ENCODE peak calls at places on chromosomes 12 and 14, in ten cellular contexts. F is HCT116, Q is body of pancreas, Z is stomach, D is esophagus squamous epithelium, Y is transverse colon, T is prostate gland, N is Peyer's patch, R is IMR-90, M is ovary. J is an unnamed sample. For H3K27me3, the result is how much of the 10 kb centered on the place peaks cover.

GRCh38 chr12:94618995-94619695 is 31.2 kb downstream of the TMCC3 start:
- DNase-seq in F (peak), Q (no peak), Z (no peak), D (no peak), Y (no peak), T (no peak), N (no peak), R (peak), M (no peak), J (no peak)

GRCh38 chr12:100187857-100188519 is 12.6 kb upstream of the ACTR6 start:
- DNase-seq in F (no peak), Q (no peak), Z (no peak), D (no peak), Y (no peak), T (no peak), N (no peak), R (no peak), M (no peak), J (no peak)

GRCh38 chr14:54364555-54365415 is 32.0 kb upstream of the CDKN3 start:
- DNase-seq in F (no peak), Q (no peak), Z (no peak), D (no peak), Y (no peak), T (peak), N (no peak), R (peak), M (no peak), J (peak)

GRCh38 chr14:86802726-86803125 is 1190.3 kb downstream of the GALC start:
- DNase-seq in F (no peak), Q (no peak), Z (no peak), D (no peak), Y (no peak), T (no peak), N (no peak), R (no peak), M (no peak), J (no peak)

GRCh38 chr12:6824085-6824800 is 2.6 kb downstream of the GPR162 start:
- DNase-seq in F (no peak), Q (no peak), Z (no peak), D (no peak), Y (no peak), T (no peak), N (no peak), R (no peak), M (no peak), J (no peak)

GRCh38 chr14:75022655-75023054 is 19.9 kb downstream of the EIF2B2 start:
- DNase-seq in F (no peak), Q (no peak), Z (no peak), D (no peak), Y (no peak), T (no peak), N (no peak), R (no peak), M (no peak), J (no peak)

GRCh38 chr12:125220404-125221273 is 155.4 kb downstream of the AACS start:
- DNase-seq in F (no peak), Q (peak), Z (peak), D (no peak), Y (no peak), T (no peak), N (no peak), R (no peak), M (no peak), J (no peak)

GRCh38 chr14:34496679-34497513 is 34.9 kb upstream of the SPTSSA start:
- DNase-seq in F (peak), Q (peak), Z (peak), D (peak), Y (peak), T (peak), N (peak), R (peak), M (peak), J (peak)

GRCh38 chr12:93229494-93230310 is 148.0 kb upstream of the NUDT4 start:
- DNase-seq in F (peak), Q (no peak), Z (no peak), D (no peak), Y (no peak), T (no peak), N (no peak), R (peak), M (no peak), J (no peak)

GRCh38 chr12:132522586-132523380 is 32.8 kb downstream of the FBRSL1 start:
- DNase-seq in F (no peak), Q (no peak), Z (no peak), D (no peak), Y (no peak), T (no peak), N (no peak), R (no peak), M (no peak), J (no peak)

GRCh38 chr14:99706121-99706900 is 22.2 kb downstream of the CYP46A1 start:
- DNase-seq in F (no peak), Q (no peak), Z (no peak), D (no peak), Y (no peak), T (no peak), N (no peak), R (no peak), M (no peak), J (no peak)

GRCh38 chr14:29529418-29529817 is 398.2 kb downstream of the PRKD1 start:
- DNase-seq in F (no peak), Q (no peak), Z (no peak), D (no peak), Y (no peak), T (no peak), N (no peak), R (peak), M (no peak), J (no peak)

GRCh38 chr12:13347241-13348043 is 150.9 kb downstream of the EMP1 start:
- DNase-seq in F (peak), Q (no peak), Z (no peak), D (no peak), Y (no peak), T (no peak), N (no peak), R (peak), M (no peak), J (no peak)

GRCh38 chr14:99598774-99599173 is 5.2 kb downstream of the CCDC85C start:
- DNase-seq in F (no peak), Q (no peak), Z (no peak), D (no peak), Y (no peak), T (no peak), N (no peak), R (no peak), M (no peak), J (no peak)

GRCh38 chr14:95045255-95045701 is 112.1 kb downstream of the DICER1 start:
- DNase-seq in F (no peak), Q (peak), Z (peak), D (no peak), Y (no peak), T (no peak), N (no peak), R (no peak), M (no peak), J (no peak)

GRCh38 chr14:20372796-20373195 is 29.4 kb downstream of the PARP2 start:
- DNase-seq in F (no peak), Q (no peak), Z (no peak), D (no peak), Y (no peak), T (no peak), N (no peak), R (no peak), M (no peak), J (no peak)

GRCh38 chr14:68815288-68816182 is 22.7 kb upstream of the ZFP36L1 start:
- DNase-seq in F (no peak), Q (peak), Z (no peak), D (no peak), Y (no peak), T (no peak), N (no peak), R (no peak), M (no peak), J (no peak)

GRCh38 chr14:105197274-105197673 is 16.2 kb upstream of the NUDT14 start:
- DNase-seq in F (no peak), Q (no peak), Z (no peak), D (no peak), Y (no peak), T (no peak), N (no peak), R (peak), M (no peak), J (no peak)

DNA sequence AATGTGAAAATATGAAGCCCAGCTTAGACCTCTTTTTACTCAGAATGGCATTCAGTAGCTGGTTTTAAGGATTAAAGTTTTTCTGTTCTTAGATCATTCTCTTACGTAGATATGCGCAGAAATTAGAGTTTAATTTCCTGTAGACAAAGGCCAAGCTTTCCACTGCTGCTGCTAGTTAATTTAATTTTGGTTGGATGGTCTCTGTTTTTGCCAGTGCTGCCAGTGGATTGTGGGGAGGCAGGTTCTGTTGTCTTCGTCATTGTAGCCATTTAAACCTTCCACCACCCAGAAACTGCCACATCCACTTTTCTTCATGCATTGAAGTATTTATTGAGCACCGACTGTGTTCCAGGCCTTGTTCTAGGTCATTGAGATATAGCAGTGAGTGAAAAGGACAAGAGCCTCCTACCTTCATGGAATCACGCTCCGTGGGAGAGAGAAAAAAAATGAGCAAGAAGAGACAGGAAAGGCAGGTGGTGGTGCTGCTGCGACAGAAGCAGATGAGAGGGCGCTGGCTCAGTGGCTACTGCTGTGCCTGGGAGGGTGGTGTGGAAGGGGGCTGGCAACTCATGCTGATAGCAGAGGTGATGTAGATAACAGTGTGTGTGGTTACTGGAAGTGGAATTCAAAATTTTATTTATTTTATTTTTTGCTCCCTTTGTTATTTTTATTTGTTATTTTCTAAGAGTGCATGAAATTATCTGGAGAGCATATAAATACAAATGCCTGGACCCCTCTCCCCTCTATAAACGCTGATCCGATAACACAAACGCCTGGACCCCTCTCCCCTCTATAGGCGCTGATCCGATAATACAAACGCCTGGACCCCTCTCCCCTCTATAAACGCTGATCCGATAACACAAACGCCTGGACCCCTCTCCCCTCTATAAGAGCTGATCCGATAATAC is 33.3 kb downstream of the DYNC1H1 start:
- DNase-seq in F (no peak), Q (no peak), Z (no peak), D (no peak), Y (no peak), T (no peak), N (no peak), R (no peak), M (no peak), J (no peak)
- TF ChIP-seq POLR2A in F (no peak), Q (no peak), Z (no peak), D (no peak), Y (no peak), T (no peak), N (no peak), R (no peak), M (no peak), J (no peak)

GRCh38 chr12:120495723-120496352 is at the start of gene DYNLL1:
- DNase-seq in F (peak), Q (peak), Z (peak), D (peak), Y (peak), T (peak), N (peak), R (peak), M (peak), J (peak)
- TF ChIP-seq CTCF in F (no peak), Q (no peak), Z (no peak), D (no peak), Y (no peak), T (no peak), N (no peak), R (no peak), M (no peak), J (no peak)

GRCh38 chr12:114481200-114481535 is 75.2 kb upstream of the TBX5 start:
- DNase-seq in F (no peak), Q (no peak), Z (no peak), D (no peak), Y (no peak), T (no peak), N (no peak), R (no peak), M (no peak), J (no peak)

GRCh38 chr12:114479831-114480230 is 73.9 kb upstream of the TBX5 start:
- DNase-seq in F (no peak), Q (no peak), Z (no peak), D (no peak), Y (no peak), T (no peak), N (no peak), R (no peak), M (no peak), J (no peak)

GRCh38 chr12:114483996-114484395 is 78.1 kb upstream of the TBX5 start:
- DNase-seq in F (no peak), Q (no peak), Z (no peak), D (no peak), Y (no peak), T (no peak), N (no peak), R (no peak), M (no peak), J (no peak)

GRCh38 chr12:114478891-114479290 is 72.9 kb upstream of the TBX5 start:
- DNase-seq in F (no peak), Q (no peak), Z (no peak), D (no peak), Y (no peak), T (no peak), N (no peak), R (no peak), M (no peak), J (no peak)

GRCh38 chr12:114480309-114481199 is 74.6 kb upstream of the TBX5 start:
- DNase-seq in F (no peak), Q (no peak), Z (no peak), D (no peak), Y (no peak), T (no peak), N (no peak), R (peak), M (no peak), J (no peak)
- H3K27me3 ChIP-seq in F (half or more), Q (under half), Z (half or more), D (under half), Y (half or more), T (under half), N (under half), R (under half), M (under half), J (under half)

DNA sequence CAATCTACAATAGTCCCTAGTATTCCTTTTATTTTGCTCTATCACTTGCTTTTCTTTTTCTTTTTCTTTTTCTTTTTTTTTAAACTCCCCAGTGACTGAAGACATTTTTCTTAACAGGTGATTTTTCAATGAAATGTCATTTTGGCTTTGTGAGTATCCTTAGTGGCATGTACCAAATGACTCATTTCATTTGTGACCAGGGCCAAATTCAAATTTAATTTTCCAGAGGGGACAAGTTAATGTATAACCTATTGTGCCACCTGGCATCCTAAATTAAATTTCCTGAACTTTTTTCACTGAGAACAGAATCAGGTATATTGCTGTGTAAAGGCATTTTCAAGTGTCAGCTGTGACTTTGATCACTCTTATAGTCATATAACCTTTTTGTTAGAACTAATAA is 39.7 kb upstream of the SYT1 start:
- DNase-seq in F (no peak), Q (no peak), Z (no peak), D (no peak), Y (no peak), T (no peak), N (no peak), R (no peak), M (no peak), J (no peak)
- TF ChIP-seq POLR2A in F (no peak), Q (no peak), Z (no peak), D (no peak), Y (no peak), T (no peak), N (no peak), R (no peak), M (no peak), J (no peak)

DNA sequence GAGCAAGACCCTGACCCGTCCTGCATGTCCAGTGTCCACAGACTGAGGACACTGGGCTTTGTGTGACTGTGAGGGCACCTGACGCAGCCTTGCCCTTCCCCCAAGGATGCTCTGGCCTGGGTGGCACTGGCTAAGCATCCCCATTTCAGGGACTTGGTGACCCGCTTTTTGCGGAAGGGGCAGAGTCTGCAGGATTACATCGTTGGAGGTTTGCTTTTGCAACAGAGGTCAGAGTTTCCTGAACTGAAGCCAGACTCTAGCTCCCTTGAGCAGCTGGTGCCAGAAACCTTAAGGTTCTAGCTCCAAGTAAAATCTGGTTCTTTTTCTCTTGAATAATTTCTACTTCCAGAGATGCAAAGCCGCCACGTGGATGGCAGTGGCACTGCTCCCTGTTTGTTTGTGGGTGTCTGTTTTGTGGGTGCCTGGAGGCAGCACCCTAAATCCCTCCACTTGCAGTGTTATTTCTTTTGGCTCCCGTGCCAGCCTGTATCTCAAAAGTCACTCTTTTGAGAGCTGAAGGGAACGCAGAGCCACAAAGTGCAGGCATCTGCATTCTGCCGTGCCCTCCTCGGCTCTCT is 184.7 kb downstream of the TSPAN9 start:
- DNase-seq in F (no peak), Q (no peak), Z (no peak), D (no peak), Y (no peak), T (no peak), N (no peak), R (peak), M (no peak), J (peak)
- TF ChIP-seq CTCF in F (no peak), Q (no peak), Z (no peak), D (no peak), Y (no peak), T (no peak), N (no peak), R (peak), M (no peak), J (no peak)

DNA sequence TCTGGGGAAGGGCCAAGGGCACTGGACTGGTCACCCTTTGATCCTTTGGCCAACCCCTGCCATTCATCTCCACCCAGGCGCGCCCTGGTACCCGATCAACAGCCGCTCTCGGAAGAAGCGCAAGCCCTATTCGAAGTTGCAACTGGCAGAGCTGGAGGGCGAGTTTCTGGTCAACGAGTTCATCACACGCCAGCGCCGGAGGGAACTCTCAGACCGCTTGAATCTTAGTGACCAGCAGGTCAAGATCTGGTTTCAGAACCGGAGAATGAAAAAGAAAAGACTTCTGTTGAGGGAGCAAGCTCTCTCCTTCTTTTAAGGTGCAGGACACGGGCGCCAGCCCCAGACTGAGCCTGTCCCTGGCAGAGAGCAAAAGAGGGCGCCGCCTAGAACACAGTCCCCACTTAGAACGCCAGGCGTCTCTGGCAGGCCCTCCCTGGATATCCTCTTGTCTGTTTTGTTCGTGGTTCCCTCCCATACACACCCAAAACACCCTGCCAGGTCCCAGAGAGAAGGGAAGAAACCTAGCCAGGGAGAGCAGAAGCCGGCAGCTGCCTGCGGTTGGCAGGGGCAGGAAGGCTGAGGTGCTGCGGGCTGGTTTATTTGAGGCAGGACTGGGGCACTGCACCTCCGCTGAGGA is 1.7 kb downstream of the HOXC12 start:
- DNase-seq in F (no peak), Q (no peak), Z (no peak), D (no peak), Y (no peak), T (no peak), N (no peak), R (no peak), M (no peak), J (no peak)
- H3K27me3 ChIP-seq in F (under half), Q (half or more), Z (half or more), D (half or more), Y (half or more), T (half or more), N (under half), R (half or more), M (under half), J (under half)

DNA sequence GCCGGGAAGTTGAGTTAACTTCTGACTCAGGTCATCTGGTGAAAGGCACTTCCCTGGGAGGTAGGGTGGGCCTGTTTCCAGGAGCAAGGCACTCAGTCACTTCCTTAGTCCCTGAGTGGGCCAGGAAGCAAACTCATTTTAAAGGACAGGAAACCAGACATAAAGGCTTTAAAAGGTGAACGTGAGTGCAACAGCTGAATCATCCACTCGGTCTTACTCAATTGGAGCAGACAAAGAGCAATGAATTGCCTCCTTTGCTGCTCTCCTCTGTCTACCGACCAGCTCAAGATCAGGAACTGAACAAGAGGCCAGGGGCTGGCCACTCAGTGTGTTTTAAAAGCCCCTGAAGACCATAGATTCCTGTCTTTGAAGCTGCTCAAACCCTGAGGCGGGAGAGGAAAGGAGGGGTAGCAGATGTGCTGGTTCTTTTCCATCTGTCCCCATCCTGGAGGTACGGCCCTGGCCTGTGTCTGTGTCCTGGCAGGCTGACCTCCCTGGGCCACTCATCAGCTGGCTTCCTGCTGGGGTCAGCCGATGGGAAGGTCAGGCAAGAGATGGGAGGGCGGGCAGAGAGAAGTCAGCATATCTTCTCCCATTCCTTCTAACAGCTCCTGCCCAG is 148.9 kb downstream of the PPM1H start:
- DNase-seq in F (peak), Q (no peak), Z (no peak), D (no peak), Y (no peak), T (no peak), N (no peak), R (peak), M (no peak), J (no peak)
- TF ChIP-seq POLR2A in F (no peak), Q (no peak), Z (no peak), D (no peak), Y (no peak), T (no peak), N (no peak), R (no peak), M (no peak), J (no peak)

DNA sequence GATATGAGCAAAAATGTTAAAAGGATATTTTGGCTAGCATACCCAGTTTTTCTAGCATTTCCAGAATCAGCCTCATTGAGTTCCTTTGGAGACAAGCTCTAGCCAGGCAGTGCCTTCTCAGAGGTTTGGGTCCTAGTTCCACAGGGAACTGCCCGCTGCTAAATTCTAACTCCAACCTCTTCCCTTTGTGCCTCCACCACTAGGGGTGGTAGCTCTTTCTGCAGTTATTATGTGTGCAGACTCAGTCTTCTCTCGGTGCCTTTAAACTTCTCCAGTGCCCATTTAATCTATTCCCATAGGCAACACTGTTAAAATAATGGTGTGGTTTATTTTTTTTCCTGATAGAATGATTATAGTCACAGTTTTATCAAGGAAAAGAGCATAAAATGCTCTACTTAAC is 21.5 kb upstream of the SLC25A3 start:
- DNase-seq in F (no peak), Q (no peak), Z (no peak), D (no peak), Y (no peak), T (no peak), N (no peak), R (no peak), M (no peak), J (no peak)
- TF ChIP-seq CTCF in F (peak), Q (peak), Z (no peak), D (no peak), Y (peak), T (no peak), N (peak), R (peak), M (no peak), J (no peak)

GRCh38 chr12:57615637-57616036 is 4.4 kb downstream of the ARHGEF25 start:
- DNase-seq in F (no peak), Q (no peak), Z (no peak), D (no peak), Y (no peak), T (no peak), N (no peak), R (no peak), M (no peak), J (no peak)
- H3K27me3 ChIP-seq in F (under half), Q (under half), Z (under half), D (under half), Y (half or more), T (under half), N (under half), R (under half), M (under half), J (under half)